ENCODE peak calls at places on chromosomes 2 and 18, in eight cellular contexts. G is pons; I is ELR; V is stimulated activated CD4-positive, alpha-beta T cell treated with anti-CD3 and anti-CD28 coated beads, Interleukin-1b, Interleukin-23, amount 100 ng/mL, for 48 hours; C is Caki2; A is retinal pigment epithelial cell; J is EL; K is activated CD4-positive, alpha-beta memory T cell treated with anti-CD3 and anti-CD28 coated beads for 36 hours. B is an unnamed sample.

GRCh38 chr18:36650906-36651305 is 177.9 kb downstream of the TPGS2 start:
- DNase-seq in G (no peak), I (no peak), V (no peak), C (no peak), A (no peak), J (no peak), K (no peak), B (no peak)

GRCh38 chr2:100470182-100470581 is at the start of gene NMS:
- DNase-seq in G (no peak), I (no peak), V (no peak), C (no peak), A (no peak), J (no peak), K (no peak), B (no peak)

GRCh38 chr2:119230630-119231185 is 7.1 kb downstream of the STEAP3 start:
- DNase-seq in G (no peak), I (peak), V (no peak), C (no peak), A (no peak), J (peak), K (no peak), B (no peak)

GRCh38 chr2:217393585-217394032 is 533.7 kb upstream of the TNP1 start:
- DNase-seq in G (no peak), I (peak), V (no peak), C (no peak), A (peak), J (peak), K (no peak), B (no peak)

GRCh38 chr2:117968724-117969121 is 45.1 kb downstream of the CCDC93 start:
- DNase-seq in G (no peak), I (peak), V (no peak), C (no peak), A (no peak), J (no peak), K (no peak), B (no peak)

GRCh38 chr2:57076856-57077255 is 893.1 kb downstream of the CCDC85A start:
- DNase-seq in G (no peak), I (no peak), V (no peak), C (no peak), A (no peak), J (peak), K (no peak), B (no peak)

GRCh38 chr2:197929008-197929885 is 124.9 kb downstream of the PLCL1 start:
- DNase-seq in G (no peak), I (no peak), V (no peak), C (no peak), A (no peak), J (no peak), K (no peak), B (peak)

GRCh38 chr2:64825831-64826496 is 163.2 kb upstream of the SLC1A4 start:
- DNase-seq in G (no peak), I (peak), V (no peak), C (no peak), A (no peak), J (no peak), K (no peak), B (no peak)

GRCh38 chr2:73163522-73164367 is 38.6 kb upstream of the NOTO start:
- DNase-seq in G (peak), I (peak), V (peak), C (peak), A (no peak), J (peak), K (peak), B (peak)

GRCh38 chr2:201837824-201838340 is 31.5 kb downstream of the CDK15 start:
- DNase-seq in G (no peak), I (no peak), V (peak), C (no peak), A (no peak), J (no peak), K (peak), B (no peak)

GRCh38 chr18:79447703-79448367 is 52.1 kb downstream of the NFATC1 start:
- DNase-seq in G (no peak), I (no peak), V (peak), C (no peak), A (no peak), J (no peak), K (peak), B (no peak)

GRCh38 chr2:9332136-9332852 is 91.0 kb downstream of the ITGB1BP1 start:
- DNase-seq in G (no peak), I (no peak), V (no peak), C (no peak), A (no peak), J (no peak), K (no peak), B (no peak)

GRCh38 chr2:17470855-17471641 is 47.2 kb downstream of the RAD51AP2 start:
- DNase-seq in G (no peak), I (peak), V (no peak), C (peak), A (no peak), J (peak), K (no peak), B (peak)

GRCh38 chr18:65326831-65327230 is 424.0 kb upstream of the CDH7 start:
- DNase-seq in G (no peak), I (no peak), V (no peak), C (no peak), A (no peak), J (no peak), K (no peak), B (no peak)

GRCh38 chr2:201542291-201542690 is 90.8 kb downstream of the STRADB start:
- DNase-seq in G (no peak), I (no peak), V (no peak), C (no peak), A (no peak), J (no peak), K (no peak), B (no peak)

GRCh38 chr2:159613515-159614336 is 2.6 kb downstream of the BAZ2B start:
- DNase-seq in G (peak), I (peak), V (no peak), C (peak), A (no peak), J (peak), K (no peak), B (peak)

GRCh38 chr2:216370961-216371633 is 1.2 kb downstream of the MARCHF4 start:
- DNase-seq in G (no peak), I (peak), V (no peak), C (no peak), A (no peak), J (peak), K (no peak), B (no peak)

GRCh38 chr2:237025090-237025865 is 60.4 kb upstream of the COPS8 start:
- DNase-seq in G (no peak), I (peak), V (no peak), C (peak), A (peak), J (peak), K (no peak), B (no peak)

GRCh38 chr2:24046599-24046929 is 627 bp downstream of the WDCP start:
- DNase-seq in G (no peak), I (no peak), V (no peak), C (no peak), A (no peak), J (no peak), K (no peak), B (no peak)

GRCh38 chr2:114040816-114041215 is 150.9 kb downstream of the ACTR3 start:
- DNase-seq in G (no peak), I (no peak), V (no peak), C (no peak), A (no peak), J (no peak), K (no peak), B (no peak)

GRCh38 chr2:217890445-217890844 is 112.3 kb downstream of the TNS1 start:
- DNase-seq in G (no peak), I (peak), V (no peak), C (peak), A (no peak), J (peak), K (no peak), B (no peak)

B was measured in SJCRH30.